ENCODE peak calls at places on chromosomes 12 and 14, in seven cellular contexts. F is neural crest cell, A is brain microvascular endothelial cell, S is A549, D is A673, G is WTC11, T is lung. L is an unnamed sample.

GRCh38 chr14:55585854-55586253 is 5.8 kb downstream of the KTN1 start:
- DNase-seq in F (no peak), A (no peak), S (no peak), T (no peak), G (no peak), D (no peak), L (peak)

GRCh38 chr14:21039585-21040369 is 2.4 kb upstream of the RNASE7 start:
- DNase-seq in T (no peak), S (peak), G (peak), D (peak), F (no peak), A (peak), L (peak)

GRCh38 chr12:77537648-77538047 is 293.0 kb upstream of the NAV3 start:
- DNase-seq in A (no peak), D (no peak), S (no peak), T (no peak), F (no peak), G (no peak), L (no peak)

GRCh38 chr14:21917699-21918436 is 244.2 kb upstream of the OR4E1 start:
- DNase-seq in F (peak), A (peak), G (peak), T (no peak), D (peak), S (peak), L (peak)

GRCh38 chr12:11607313-11608081 is 42.0 kb upstream of the ETV6 start:
- DNase-seq in A (peak), T (no peak), D (no peak), F (no peak), S (no peak), G (no peak), L (no peak)

GRCh38 chr12:47828967-47829482 is 9.3 kb upstream of the HDAC7 start:
- DNase-seq in S (peak), F (peak), G (peak), D (peak), T (peak), A (no peak), L (peak)

GRCh38 chr12:94954029-94954685 is 49.3 kb downstream of the NDUFA12 start:
- DNase-seq in S (peak), D (peak), A (peak), G (no peak), F (no peak), T (no peak), L (peak)

GRCh38 chr14:56116128-56116900 is 1.9 kb upstream of the PELI2 start:
- DNase-seq in G (no peak), D (no peak), F (no peak), T (no peak), S (no peak), A (no peak), L (no peak)

GRCh38 chr12:128857173-128857770 is 4.0 kb downstream of the GLT1D1 start:
- DNase-seq in G (no peak), T (no peak), S (no peak), D (no peak), A (no peak), F (no peak), L (no peak)

GRCh38 chr12:95386056-95386455 is 87.9 kb upstream of the METAP2 start:
- DNase-seq in D (no peak), T (no peak), A (no peak), G (no peak), S (no peak), F (no peak), L (no peak)

GRCh38 chr12:116662612-116663144 is 75.2 kb downstream of the SPRING1 start:
- DNase-seq in S (no peak), A (no peak), F (peak), T (no peak), D (no peak), G (no peak), L (peak)

GRCh38 chr12:123445388-123446344 is 9.2 kb upstream of the RILPL2 start:
- DNase-seq in S (no peak), A (peak), F (no peak), T (peak), G (no peak), D (no peak), L (no peak)

GRCh38 chr12:120710805-120711296 is 593 bp downstream of the UNC119B start:
- DNase-seq in T (no peak), S (peak), F (no peak), A (no peak), D (no peak), G (peak), L (no peak)

GRCh38 chr12:109797905-109798669 is 35.1 kb downstream of the TRPV4 start:
- DNase-seq in G (peak), A (no peak), S (no peak), F (no peak), D (peak), T (no peak), L (no peak)
- TF ChIP-seq CTCF in G (peak), A (peak), S (peak), F (peak), D (peak), T (no peak), L (no peak)

DNA sequence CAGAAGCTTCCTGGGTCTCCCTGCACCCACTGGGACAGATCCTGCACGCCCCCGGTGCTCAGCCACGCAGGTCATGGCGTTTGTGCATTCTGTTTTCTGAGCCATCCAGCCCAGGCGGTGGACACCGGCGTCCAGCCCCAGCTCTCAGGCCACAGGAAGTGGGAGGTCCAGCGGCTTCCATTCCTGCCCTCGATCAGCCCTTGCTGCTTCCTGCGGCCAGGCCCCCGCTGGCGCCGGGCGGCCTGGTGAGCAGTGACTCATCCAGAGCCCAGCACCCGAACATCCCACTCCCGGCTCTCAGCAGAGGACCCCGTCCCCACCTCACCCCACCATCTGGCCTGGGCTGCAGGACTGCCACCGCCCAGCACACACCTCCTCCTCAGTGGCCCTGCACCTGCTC is 18.0 kb upstream of the NUDT14 start:
- DNase-seq in T (no peak), G (no peak), A (peak), F (no peak), S (no peak), D (no peak), L (peak)
- TF ChIP-seq CTCF in T (no peak), G (no peak), A (no peak), F (no peak), S (no peak), D (no peak), L (no peak)

DNA sequence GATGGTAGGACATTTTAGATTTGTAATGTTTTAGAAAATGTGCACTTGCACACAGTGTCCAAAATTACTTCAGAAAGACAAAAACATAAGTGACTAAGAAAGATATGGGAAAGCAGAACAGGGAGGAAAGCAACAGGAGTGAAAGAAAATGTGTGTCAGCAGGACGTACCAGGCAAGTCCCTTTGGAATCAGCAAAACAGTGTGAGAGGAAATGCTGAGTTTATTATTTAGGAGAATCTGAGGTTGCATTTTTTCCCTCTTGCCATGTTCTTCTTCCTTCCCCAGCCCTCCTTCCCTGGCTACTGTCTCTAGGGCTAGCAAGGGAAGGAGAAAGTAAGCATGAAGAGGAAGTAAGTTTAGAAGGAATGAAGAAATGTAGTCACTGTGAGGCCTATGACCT is 67.7 kb upstream of the CD163 start:
- DNase-seq in T (no peak), F (no peak), D (no peak), A (no peak), G (no peak), S (no peak), L (no peak)
- TF ChIP-seq CTCF in T (no peak), F (no peak), D (no peak), A (no peak), G (no peak), S (no peak), L (no peak)

GRCh38 chr12:8828514-8829127 is 6.2 kb downstream of the A2ML1 start:
- DNase-seq in F (no peak), G (no peak), S (no peak), D (no peak), A (no peak), T (no peak), L (no peak)

GRCh38 chr12:8822298-8822697 is at the start of gene A2ML1:
- DNase-seq in G (no peak), S (no peak), F (no peak), A (no peak), D (no peak), T (no peak), L (no peak)

GRCh38 chr12:8819676-8819980 is 2.8 kb upstream of the A2ML1 start:
- DNase-seq in D (no peak), A (no peak), S (no peak), F (no peak), T (no peak), G (no peak), L (no peak)

GRCh38 chr12:8827551-8828347 is 5.3 kb downstream of the A2ML1 start:
- DNase-seq in A (no peak), T (no peak), S (no peak), F (no peak), G (no peak), D (no peak), L (no peak)

DNA sequence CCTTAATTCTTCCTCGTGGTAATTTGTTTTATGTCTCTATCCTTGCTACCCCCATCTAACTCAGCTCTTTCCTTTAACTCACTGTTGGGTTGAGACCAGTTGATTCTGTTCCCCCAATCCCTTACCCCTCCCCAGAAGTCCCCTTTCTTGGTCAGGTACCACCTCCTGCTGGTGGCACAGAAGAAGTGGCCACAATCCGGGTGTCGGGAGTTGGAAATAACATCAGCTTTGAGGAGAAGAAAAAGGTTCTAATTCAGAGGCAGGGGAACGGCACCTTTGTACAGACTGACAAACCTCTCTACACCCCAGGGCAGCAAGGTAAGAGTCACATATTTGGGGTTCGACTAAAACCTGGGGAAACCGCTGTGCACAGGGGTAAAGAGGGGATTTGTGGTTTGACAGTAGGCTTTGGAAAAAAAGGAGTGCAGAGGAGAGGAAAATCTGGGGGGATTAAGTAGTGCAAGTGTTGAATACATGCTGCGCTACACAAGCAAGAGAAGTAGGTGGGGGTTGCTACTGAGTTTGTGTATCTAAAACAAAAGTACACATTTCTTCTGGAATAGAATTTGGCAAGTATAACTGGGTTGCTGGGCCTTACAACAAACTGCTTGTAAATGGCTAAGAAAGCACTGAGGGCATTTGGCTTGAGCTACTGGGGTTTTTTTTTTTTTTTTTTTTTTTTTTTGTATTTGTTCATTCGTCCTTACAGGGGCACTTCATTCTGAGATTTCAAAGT is 1.3 kb downstream of the A2ML1 start:
- DNase-seq in A (no peak), S (no peak), G (peak), D (peak), F (peak), T (peak), L (peak)
- TF ChIP-seq CTCF in A (peak), S (peak), G (peak), D (peak), F (peak), T (peak), L (peak)

DNA sequence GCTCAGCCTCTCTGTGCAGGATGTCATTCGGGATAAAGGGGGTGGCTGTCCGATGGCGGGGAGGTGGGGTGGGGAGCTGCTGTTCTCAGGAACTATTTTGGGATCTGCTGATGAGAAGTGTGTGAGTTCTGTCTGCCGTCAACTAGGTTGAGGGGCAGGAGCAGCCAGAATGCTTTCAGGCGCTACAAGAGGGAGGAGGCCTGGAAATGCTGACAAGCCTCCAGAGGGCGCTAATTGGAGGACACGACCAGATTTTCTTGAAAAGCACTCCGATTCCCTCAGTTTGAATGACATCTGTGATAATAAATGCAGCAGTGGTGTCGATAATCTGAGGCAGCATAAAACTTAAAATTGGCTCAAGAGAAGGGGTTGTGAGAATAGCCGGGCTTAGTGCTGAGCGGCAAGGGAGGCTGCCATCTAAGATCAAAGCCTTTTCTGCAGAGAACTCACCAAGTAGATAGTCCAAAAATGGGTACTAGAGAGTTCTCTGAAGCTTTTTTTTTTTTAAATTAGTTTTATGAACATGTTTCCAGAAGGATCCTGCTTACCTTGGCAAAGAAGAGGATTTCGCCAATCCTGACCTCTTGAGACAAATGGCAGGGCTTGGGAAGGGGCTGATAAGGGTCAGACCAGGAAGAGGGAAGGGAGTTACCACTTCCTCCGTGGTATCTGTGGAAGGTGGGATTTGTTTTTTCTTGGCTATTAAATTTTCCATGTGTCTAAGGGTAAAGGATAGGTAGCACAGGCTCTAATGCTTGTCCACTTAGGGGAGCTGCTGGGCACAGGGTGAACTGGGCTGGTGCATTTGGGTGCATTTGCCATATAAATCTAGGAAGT is 94.4 kb downstream of the CRACR2A start:
- DNase-seq in G (peak), S (no peak), T (no peak), F (peak), D (peak), A (peak), L (no peak)
- TF ChIP-seq CTCF in G (peak), S (no peak), T (no peak), F (peak), D (peak), A (peak), L (peak)

GRCh38 chr12:29552994-29553748 is 55.7 kb upstream of the OVCH1 start:
- DNase-seq in A (no peak), D (no peak), F (no peak), T (no peak), G (no peak), S (no peak), L (no peak)

GRCh38 chr12:29556363-29556762 is 58.9 kb upstream of the OVCH1 start:
- DNase-seq in A (no peak), F (no peak), S (no peak), D (no peak), G (no peak), T (no peak), L (no peak)

GRCh38 chr12:29547844-29548243 is 50.4 kb upstream of the OVCH1 start:
- DNase-seq in D (no peak), G (no peak), A (no peak), F (no peak), S (no peak), T (no peak), L (no peak)

GRCh38 chr12:29551879-29552278 is 54.4 kb upstream of the OVCH1 start:
- DNase-seq in F (no peak), S (no peak), G (no peak), D (no peak), A (no peak), T (no peak), L (no peak)

DNA sequence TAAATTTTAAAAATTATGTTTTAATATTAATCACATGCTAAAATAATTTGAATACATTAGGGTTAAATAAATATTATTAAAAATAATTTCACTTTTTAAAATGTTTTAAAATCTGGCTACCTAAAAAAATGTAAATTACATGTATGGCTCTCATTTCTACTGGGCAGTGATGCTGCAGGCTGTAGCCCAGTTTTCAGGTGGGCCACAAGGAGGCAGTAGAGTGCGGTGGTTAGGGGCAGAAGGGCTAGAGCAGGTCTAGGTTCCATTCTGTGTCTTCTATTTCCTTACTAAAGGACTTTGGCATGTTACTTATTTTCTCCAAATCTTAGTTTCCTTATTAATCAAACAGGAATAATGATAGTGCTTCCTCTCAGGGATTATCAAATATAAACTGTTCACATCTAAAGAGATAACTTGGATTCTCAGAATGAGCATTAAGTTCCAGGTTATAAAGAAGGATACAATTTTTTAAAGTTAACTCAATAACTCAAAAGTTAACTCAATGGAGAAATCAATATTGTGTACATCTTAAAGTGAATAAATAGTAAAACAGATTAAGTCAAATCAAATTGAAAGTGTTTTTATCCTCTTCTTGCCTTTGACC is 54.9 kb upstream of the OVCH1 start:
- DNase-seq in S (peak), D (peak), F (peak), G (peak), A (peak), T (peak), L (peak)
- TF ChIP-seq CTCF in S (peak), D (peak), F (peak), G (peak), A (peak), T (peak), L (peak)

GRCh38 chr14:77141592-77142288 is at the start of gene ZDHHC22:
- DNase-seq in T (no peak), D (no peak), G (peak), F (no peak), A (no peak), S (peak), L (no peak)

GRCh38 chr14:77142289-77142814 is 761 bp upstream of the ZDHHC22 start:
- DNase-seq in D (no peak), A (no peak), G (no peak), S (no peak), T (no peak), F (no peak), L (no peak)

GRCh38 chr14:77139540-77140342 is 1.9 kb downstream of the ZDHHC22 start:
- DNase-seq in D (peak), A (no peak), S (peak), G (peak), F (peak), T (no peak), L (no peak)

GRCh38 chr14:77140343-77140936 is 1.2 kb downstream of the ZDHHC22 start:
- DNase-seq in T (no peak), A (no peak), G (no peak), S (no peak), D (peak), F (peak), L (no peak)

GRCh38 chr14:77140937-77141591 is 527 bp downstream of the ZDHHC22 start:
- DNase-seq in D (peak), A (no peak), G (peak), S (peak), T (no peak), F (peak), L (peak)
- TF ChIP-seq CTCF in D (peak), A (peak), G (peak), S (peak), T (no peak), F (peak), L (peak)

DNA sequence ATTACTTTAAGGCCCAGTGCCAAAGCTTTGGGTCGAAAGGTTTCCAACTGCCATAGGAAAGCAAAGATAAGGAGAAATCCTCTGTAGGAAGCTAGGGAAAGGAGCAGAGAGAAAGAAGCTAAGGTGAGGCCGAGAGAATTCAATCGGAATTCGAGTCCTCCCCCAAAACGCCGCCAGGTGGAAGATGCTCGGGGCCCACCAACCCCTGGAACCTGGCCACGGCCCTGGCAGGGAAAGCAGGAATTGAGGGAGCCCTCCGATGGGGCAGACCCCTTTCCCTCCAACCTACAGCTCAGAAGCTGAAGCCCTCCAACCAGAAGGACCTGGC is 498 bp downstream of the GMFB start:
- DNase-seq in T (no peak), F (no peak), S (no peak), G (no peak), A (no peak), D (no peak), L (no peak)
- TF ChIP-seq CTCF in T (no peak), F (peak), S (no peak), G (no peak), A (peak), D (no peak), L (peak)

L was measured in astrocyte of the spinal cord.